ENCODE peak calls at places on chromosomes 3 and 15, in six cellular contexts. R is body of pancreas, L is neural progenitor cell, O is cardiac muscle cell, N is psoas muscle, A is esophagus squamous epithelium. I is an unnamed sample.

GRCh38 chr3:162370136-162370535 is 873.5 kb downstream of the OTOL1 start:
- DNase-seq in R (no peak), L (peak; percentile 4), O (no peak), N (peak; percentile 54), A (no peak), I (no peak)

GRCh38 chr3:172074578-172074977 is 35.2 kb downstream of the FNDC3B start:
- DNase-seq in R (peak; percentile 55), L (no peak), O (no peak), N (peak; percentile 64), A (no peak), I (no peak)

GRCh38 chr3:127065561-127066270 is 82.8 kb downstream of the PLXNA1 start:
- DNase-seq in R (no peak), L (no peak), O (peak; percentile 15), N (peak; percentile 74), A (no peak), I (no peak)

GRCh38 chr3:101340591-101340990 is 20.2 kb upstream of the IMPG2 start:
- DNase-seq in R (no peak), L (no peak), O (no peak), N (no peak), A (no peak), I (no peak)

GRCh38 chr15:80429964-80430363 is 25.8 kb downstream of the ARNT2 start:
- DNase-seq in R (no peak), L (no peak), O (no peak), N (no peak), A (no peak), I (no peak)

GRCh38 chr3:108719178-108719577 is 38.0 kb downstream of the RETNLB start:
- DNase-seq in R (no peak), L (no peak), O (no peak), N (no peak), A (no peak), I (no peak)

GRCh38 chr15:68693071-68693470 is 114.3 kb downstream of the CORO2B start:
- DNase-seq in R (no peak), L (no peak), O (peak; percentile 32), N (peak; percentile 6), A (no peak), I (no peak)

GRCh38 chr3:45958333-45958791 is 15.1 kb downstream of the CXCR6 start:
- DNase-seq in R (no peak), L (no peak), O (no peak), N (peak; percentile 80), A (no peak), I (no peak)

GRCh38 chr3:64530434-64531049 is 157.3 kb downstream of the ADAMTS9 start:
- DNase-seq in R (peak; percentile 67), L (peak; percentile 79), O (peak; percentile 68), N (no peak), A (no peak), I (peak; percentile 67)

GRCh38 chr15:74311734-74312444 is 55.6 kb downstream of the CYP11A1 start:
- DNase-seq in R (no peak), L (peak; percentile 73), O (no peak), N (no peak), A (no peak), I (no peak)

GRCh38 chr15:83709813-83710212 is 55.9 kb downstream of the ADAMTSL3 start:
- DNase-seq in R (no peak), L (no peak), O (no peak), N (no peak), A (no peak), I (no peak)

GRCh38 chr3:4825572-4826236 is 153.5 kb upstream of the BHLHE40 start:
- DNase-seq in R (peak; percentile 46), L (no peak), O (no peak), N (peak; percentile 63), A (no peak), I (peak; percentile 60)

GRCh38 chr3:150237490-150237889 is 170.6 kb upstream of the TSC22D2 start:
- DNase-seq in R (no peak), L (no peak), O (peak; percentile 47), N (peak; percentile 82), A (no peak), I (no peak)

GRCh38 chr3:49812916-49813496 is 747 bp downstream of the UBA7 start:
- DNase-seq in R (no peak), L (no peak), O (no peak), N (no peak), A (no peak), I (no peak)

GRCh38 chr3:42705039-42705767 is 2.6 kb upstream of the HHATL start:
- DNase-seq in R (no peak), L (no peak), O (no peak), N (no peak), A (no peak), I (peak; percentile 10)

GRCh38 chr3:112086857-112087524 is 802 bp downstream of the C3orf52 start:
- DNase-seq in R (no peak), L (no peak), O (peak; percentile 12), N (no peak), A (no peak), I (no peak)

GRCh38 chr3:27827041-27827440 is 104.9 kb upstream of the EOMES start:
- DNase-seq in R (no peak), L (no peak), O (no peak), N (no peak), A (no peak), I (no peak)

GRCh38 chr3:50269977-50270413 is 1.0 kb downstream of the SEMA3B start:
- DNase-seq in R (no peak), L (no peak), O (no peak), N (no peak), A (no peak), I (no peak)

GRCh38 chr3:47019201-47019600 is 39.7 kb downstream of the NBEAL2 start:
- DNase-seq in R (no peak), L (no peak), O (no peak), N (no peak), A (no peak), I (no peak)

GRCh38 chr15:92466834-92467233 is 73.2 kb downstream of the ST8SIA2 start:
- DNase-seq in R (no peak), L (no peak), O (no peak), N (no peak), A (no peak), I (no peak)

GRCh38 chr3:157170861-157171260 is 10.9 kb upstream of the CCNL1 start:
- DNase-seq in R (peak; percentile 43), L (no peak), O (no peak), N (no peak), A (no peak), I (no peak)

GRCh38 chr15:37046876-37047614 is 53.3 kb downstream of the MEIS2 start:
- DNase-seq in R (no peak), L (peak; percentile 65), O (peak; percentile 81), N (no peak), A (no peak), I (no peak)

GRCh38 chr3:182596673-182597410 is 196.5 kb upstream of the ATP11B start:
- DNase-seq in R (no peak), L (no peak), O (no peak), N (no peak), A (no peak), I (no peak)

GRCh38 chr3:32510075-32510724 is 7.5 kb upstream of the CMTM6 start:
- DNase-seq in R (peak; percentile 80), L (peak; percentile 77), O (peak; percentile 82), N (no peak), A (peak; percentile 3), I (peak; percentile 62)

GRCh38 chr3:164332856-164333802 is 745.2 kb downstream of the SI start:
- DNase-seq in R (no peak), L (peak; percentile 82), O (no peak), N (no peak), A (no peak), I (no peak)

GRCh38 chr15:27589260-27589659 is 509.9 kb downstream of the OCA2 start:
- DNase-seq in R (peak; percentile 54), L (no peak), O (no peak), N (no peak), A (no peak), I (no peak)

GRCh38 chr15:75456710-75457109 is 5.2 kb upstream of the SIN3A start:
- DNase-seq in R (no peak), L (no peak), O (peak; percentile 23), N (no peak), A (no peak), I (no peak)

GRCh38 chr3:172181936-172182708 is 142.7 kb downstream of the FNDC3B start:
- DNase-seq in R (no peak), L (no peak), O (peak; percentile 50), N (no peak), A (no peak), I (no peak)

GRCh38 chr3:133301194-133301593 is 98.7 kb upstream of the BFSP2 start:
- DNase-seq in R (no peak), L (no peak), O (peak; percentile 52), N (no peak), A (no peak), I (no peak)

GRCh38 chr15:85030301-85031049 is 48.8 kb downstream of the PDE8A start:
- DNase-seq in R (no peak), L (no peak), O (peak; percentile 57), N (no peak), A (no peak), I (no peak)

GRCh38 chr3:43086460-43087165 is 19.3 kb downstream of the POMGNT2 start:
- DNase-seq in R (no peak), L (no peak), O (no peak), N (no peak), A (no peak), I (no peak)

GRCh38 chr3:170690133-170690981 is 104.5 kb upstream of the SLC7A14 start:
- DNase-seq in R (peak; percentile 64), L (peak; percentile 76), O (peak; percentile 65), N (peak; percentile 79), A (no peak), I (peak; percentile 77)
- TF ChIP-seq CTCF in R (peak; percentile 64), L (peak; percentile 79), O (peak; percentile 72), N (peak; percentile 59), A (peak; percentile 21), I (peak; percentile 78)

DNA sequence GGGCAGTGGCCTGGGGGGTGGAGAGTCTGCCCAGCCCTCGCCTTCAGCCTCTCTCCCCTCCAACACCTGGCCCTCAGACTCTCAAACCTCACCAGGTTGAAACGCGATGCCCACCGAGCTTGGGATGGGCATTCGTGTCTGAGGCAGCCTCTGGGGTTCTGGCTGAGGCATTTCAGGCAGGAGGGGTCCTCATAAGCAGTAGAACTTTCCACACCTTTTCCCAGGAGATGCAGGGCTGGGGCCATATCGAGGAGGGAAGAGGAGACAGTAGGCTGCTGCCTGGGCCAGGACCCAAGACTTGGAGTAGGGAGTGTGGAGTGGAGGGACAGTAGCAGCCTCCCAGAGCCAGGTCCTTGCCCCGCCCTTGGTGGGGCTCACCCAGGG is 24.6 kb downstream of the ACAA1 start:
- DNase-seq in R (no peak), L (no peak), O (no peak), N (no peak), A (no peak), I (no peak)
- H3K36me3 ChIP-seq in R (no peaks in the 10 kb centered on the region), L (no peaks in the 10 kb centered on the region), O (no peaks in the 10 kb centered on the region), N (no peaks in the 10 kb centered on the region), A (no peaks in the 10 kb centered on the region), I (no peaks in the 10 kb centered on the region)

DNA sequence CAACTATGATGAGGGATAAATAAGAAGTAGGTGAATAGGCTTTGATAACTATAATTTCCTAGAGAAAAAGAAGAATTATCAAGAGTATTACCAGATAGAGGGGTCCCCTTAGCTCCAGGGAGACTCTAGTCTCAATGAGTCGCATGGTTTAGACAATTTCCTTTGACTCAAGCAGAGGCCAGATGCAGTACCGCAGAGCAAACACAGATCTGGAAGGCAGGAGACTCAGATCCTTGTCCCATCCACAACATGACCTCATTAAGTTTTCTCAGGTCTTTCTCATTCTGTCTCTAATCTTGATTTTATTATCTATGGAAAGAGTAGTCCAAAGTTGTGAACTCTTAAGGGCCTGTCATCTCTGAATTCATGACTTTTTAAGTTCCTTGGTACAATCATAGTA is 987.9 kb downstream of the NTRK3 start:
- DNase-seq in R (no peak), L (no peak), O (no peak), N (no peak), A (no peak), I (no peak)
- H3K9me3 ChIP-seq in R (no peaks in the 10 kb centered on the region), L (no peaks in the 10 kb centered on the region), O (no peaks in the 10 kb centered on the region), N (no peaks in the 10 kb centered on the region), A (no peaks in the 10 kb centered on the region), I (peaks cover 11% of the 10 kb centered on the region)

GRCh38 chr3:61172684-61173083 is 78.6 kb downstream of the FHIT start:
- DNase-seq in R (peak; percentile 2), L (peak; percentile 62), O (no peak), N (no peak), A (no peak), I (no peak)
- TF ChIP-seq CTCF in R (no peak), L (peak; percentile 62), O (no peak), N (no peak), A (no peak), I (no peak)